ENCODE peak calls at places on chromosomes 11 and 22, in nine cellular contexts. Z, Y, X, I, K, Q, G, L and B are unnamed samples.

GRCh38 chr11:121367434-121367833 is 74.9 kb downstream of the SC5D start:
- DNase-seq in I (no peak), G (no peak), Y (peak), Z (no peak), X (no peak), Q (peak), L (no peak), K (no peak), B (peak)

GRCh38 chr11:13596601-13597000 is 71.9 kb upstream of the FAR1 start:
- DNase-seq in X (no peak), K (no peak), Q (peak), G (no peak), L (no peak), Y (no peak), I (no peak), Z (no peak), B (no peak)

GRCh38 chr22:43819691-43820670 is 7.9 kb upstream of the EFCAB6 start:
- DNase-seq in G (no peak), K (no peak), L (no peak), Q (no peak), X (no peak), I (no peak), Z (no peak), Y (no peak), B (no peak)

GRCh38 chr11:1049431-1049891 is 12.9 kb upstream of the MUC6 start:
- DNase-seq in K (peak), Q (no peak), Z (peak), X (no peak), G (peak), Y (no peak), L (no peak), I (no peak), B (no peak)

GRCh38 chr11:20112291-20113146 is 47.8 kb downstream of the DBX1 start:
- DNase-seq in I (peak), Y (peak), X (peak), L (no peak), K (peak), G (peak), Z (no peak), Q (peak), B (no peak)

GRCh38 chr11:65316979-65317786 is 2.5 kb downstream of the CDC42EP2 start:
- DNase-seq in Z (peak), Y (peak), G (peak), Q (peak), K (peak), L (peak), X (peak), I (peak), B (no peak)

GRCh38 chr11:115521874-115522273 is 17.7 kb upstream of the CADM1 start:
- DNase-seq in Q (no peak), L (no peak), Y (no peak), Z (no peak), K (no peak), G (no peak), I (no peak), X (no peak), B (no peak)

GRCh38 chr11:47768090-47768620 is 1.0 kb upstream of the FNBP4 start:
- DNase-seq in Z (peak), L (peak), I (no peak), Q (peak), K (peak), G (peak), X (peak), Y (peak), B (peak)

GRCh38 chr11:36376315-36376887 is 80.3 kb downstream of the PRR5L start:
- DNase-seq in K (no peak), Q (peak), X (peak), L (peak), Z (peak), Y (peak), G (no peak), I (no peak), B (no peak)

GRCh38 chr11:119169272-119169719 is 771 bp downstream of the NLRX1 start:
- DNase-seq in L (peak), Y (peak), G (peak), Z (peak), I (peak), X (peak), Q (peak), K (peak), B (peak)

GRCh38 chr11:120151536-120151935 is 13.6 kb upstream of the TRIM29 start:
- DNase-seq in G (no peak), Q (no peak), K (no peak), Y (no peak), L (no peak), I (no peak), Z (no peak), X (no peak), B (no peak)

GRCh38 chr11:71466358-71466757 is 13.4 kb downstream of the NADSYN1 start:
- DNase-seq in Z (no peak), Y (no peak), I (no peak), X (no peak), G (no peak), K (no peak), Q (no peak), L (no peak), B (no peak)

GRCh38 chr22:41308054-41308453 is 6.7 kb downstream of the ZC3H7B start:
- DNase-seq in G (no peak), Z (no peak), L (no peak), Y (peak), X (no peak), K (no peak), I (no peak), Q (peak), B (no peak)

GRCh38 chr22:31742115-31742514 is 7.8 kb downstream of the PRR14L start:
- DNase-seq in I (no peak), Z (no peak), G (no peak), Y (no peak), X (no peak), K (no peak), Q (no peak), L (no peak), B (no peak)

GRCh38 chr11:86380295-86380694 is 5.6 kb downstream of the CCDC81 start:
- DNase-seq in I (no peak), Q (no peak), X (no peak), Y (no peak), L (no peak), G (no peak), K (peak), Z (no peak), B (no peak)

GRCh38 chr22:28029201-28029948 is 110.3 kb upstream of the PITPNB start:
- DNase-seq in X (peak), K (peak), L (no peak), Z (peak), Q (peak), Y (peak), G (peak), I (no peak), B (no peak)

GRCh38 chr11:109939176-109939810 is 153.9 kb upstream of the ZC3H12C start:
- DNase-seq in X (peak), Q (peak), K (peak), L (peak), Y (peak), Z (no peak), G (peak), I (peak), B (peak)

GRCh38 chr11:66976048-66976467 is 954 bp downstream of the C11orf86 start:
- DNase-seq in Z (no peak), I (no peak), X (no peak), K (no peak), Q (peak), G (no peak), L (peak), Y (no peak), B (no peak)

GRCh38 chr11:59188954-59189353 is 17.0 kb downstream of the DTX4 start:
- DNase-seq in K (no peak), I (no peak), Q (no peak), X (no peak), G (no peak), Z (no peak), Y (no peak), L (no peak), B (no peak)

GRCh38 chr22:50703726-50704509 is 31.3 kb downstream of the SHANK3 start:
- DNase-seq in Z (peak), G (no peak), Q (no peak), K (no peak), Y (no peak), L (no peak), I (no peak), X (no peak), B (no peak)

GRCh38 chr22:37187552-37187890 is 526 bp downstream of the C1QTNF6 start:
- DNase-seq in X (peak), G (no peak), Q (peak), L (no peak), K (peak), Y (peak), I (no peak), Z (no peak), B (no peak)

GRCh38 chr11:44538375-44539054 is 26.9 kb upstream of the CD82 start:
- DNase-seq in Z (peak), X (peak), Y (peak), I (peak), L (peak), K (peak), G (peak), Q (peak), B (peak)

GRCh38 chr11:78228467-78228866 is 39.7 kb downstream of the USP35 start:
- DNase-seq in I (peak), X (peak), Q (peak), Z (no peak), G (peak), L (peak), K (peak), Y (peak), B (peak)

GRCh38 chr11:8033312-8033715 is 46.2 kb downstream of the EIF3F start:
- DNase-seq in X (peak), Q (peak), G (peak), I (peak), K (peak), Z (peak), Y (peak), L (peak), B (peak)

GRCh38 chr11:108369064-108369463 is 98.3 kb downstream of the C11orf65 start:
- DNase-seq in I (no peak), Q (no peak), Y (no peak), G (no peak), K (no peak), Z (no peak), L (no peak), X (no peak), B (no peak)

GRCh38 chr11:116696381-116696941 is 76.3 kb downstream of the BUD13 start:
- DNase-seq in X (peak), I (no peak), G (no peak), Z (no peak), L (peak), K (peak), Q (peak), Y (peak), B (no peak)

GRCh38 chr22:40014661-40015255 is 20.0 kb downstream of the FAM83F start:
- DNase-seq in X (peak), L (no peak), Q (no peak), Y (no peak), Z (no peak), G (no peak), I (no peak), K (peak), B (no peak)

GRCh38 chr22:41857160-41857859 is 24.4 kb downstream of the SREBF2 start:
- DNase-seq in Z (no peak), L (peak), K (peak), Q (peak), X (peak), Y (peak), I (peak), G (peak), B (peak)

GRCh38 chr22:30948930-30949342 is 19.6 kb downstream of the MORC2 start:
- DNase-seq in Q (peak), G (no peak), I (no peak), Y (peak), K (no peak), Z (no peak), X (no peak), L (no peak), B (no peak)

GRCh38 chr11:68808787-68809186 is 32.9 kb downstream of the CPT1A start:
- DNase-seq in X (no peak), Q (no peak), Y (no peak), Z (no peak), L (no peak), G (no peak), K (no peak), I (no peak), B (no peak)

GRCh38 chr11:120974466-120974865 is 49.4 kb upstream of the TBCEL start:
- DNase-seq in G (no peak), Q (no peak), I (no peak), L (no peak), Z (no peak), X (no peak), Y (no peak), K (no peak), B (no peak)

GRCh38 chr11:46808804-46809431 is 37.2 kb downstream of the CKAP5 start:
- DNase-seq in L (no peak), X (no peak), Z (no peak), Y (peak), Q (peak), G (no peak), K (peak), I (peak), B (peak)

GRCh38 chr11:67648796-67649613 is 1.5 kb downstream of the ACY3 start:
- DNase-seq in G (no peak), Z (no peak), Y (no peak), L (no peak), I (no peak), K (no peak), Q (no peak), X (no peak), B (peak)

GRCh38 chr11:72405009-72405408 is 29.3 kb downstream of the CLPB start:
- DNase-seq in I (no peak), Y (no peak), K (no peak), G (no peak), Q (no peak), X (no peak), L (no peak), Z (no peak), B (no peak)

GRCh38 chr22:22423681-22424080 is 84.9 kb downstream of the ZNF280B start:
- DNase-seq in G (no peak), I (no peak), Q (no peak), Z (no peak), K (no peak), Y (no peak), X (no peak), L (no peak), B (no peak)

GRCh38 chr22:29635734-29636357 is 32.4 kb downstream of the NF2 start:
- DNase-seq in X (no peak), I (peak), K (peak), L (peak), Q (peak), Y (peak), Z (no peak), G (no peak), B (peak)

GRCh38 chr22:49018601-49019000 is 809.1 kb downstream of the BRD1 start:
- DNase-seq in Z (no peak), G (no peak), X (no peak), L (no peak), K (no peak), I (no peak), Q (no peak), Y (no peak), B (no peak)

GRCh38 chr22:26974914-26975313 is 317.5 kb downstream of the MIAT start:
- DNase-seq in K (no peak), Q (no peak), G (no peak), X (no peak), Z (no peak), L (peak), I (no peak), Y (no peak), B (no peak)

GRCh38 chr11:122882189-122882808 is at the start of gene JHY:
- DNase-seq in K (no peak), X (no peak), Y (no peak), Q (peak), Z (no peak), G (no peak), L (no peak), I (no peak), B (no peak)
- H3K4me3 ChIP-seq in K (peak), X (peak), Y (peak), Q (peak), Z (peak), G (peak), L (peak), I (peak), B (peak)

GRCh38 chr11:128886401-128887119 is 4.6 kb upstream of the KCNJ5 start:
- DNase-seq in Y (no peak), X (peak), L (peak), Z (no peak), K (peak), Q (no peak), G (no peak), I (no peak), B (no peak)
- TF ChIP-seq CTCF in Y (no peak), X (peak), L (peak), Z (peak), K (peak), Q (no peak), G (no peak), I (peak), B (no peak)

GRCh38 chr22:24424901-24425775 is 2.3 kb upstream of the ADORA2A start:
- DNase-seq in K (no peak), L (no peak), G (no peak), I (no peak), Y (no peak), Z (no peak), X (no peak), Q (no peak), B (no peak)
- H3K4me3 ChIP-seq in K (no peak), L (no peak), G (peak), I (no peak), Y (no peak), Z (peak), X (no peak), Q (peak), B (peak)

GRCh38 chr22:47535681-47536080 is 773.2 kb downstream of the TBC1D22A start:
- DNase-seq in L (no peak), Z (no peak), Q (no peak), I (no peak), G (no peak), Y (no peak), K (no peak), X (no peak), B (no peak)
- TF ChIP-seq CTCF in L (no peak), Z (no peak), Q (no peak), I (no peak), G (no peak), Y (no peak), K (no peak), X (no peak), B (no peak)